ENCODE peak calls at places on chromosomes 3 and 15, in seven cellular contexts. L is thoracic aorta, H is mucosa of descending colon, A is MM.1S, F is tibial nerve, R is A549, P is GM12865. G is an unnamed sample.

GRCh38 chr3:49276475-49277356 is at the start of gene C3orf62:
- DNase-seq in L (peak), P (peak), A (peak), H (peak), F (peak), R (peak), G (no peak)

GRCh38 chr3:14434105-14434504 is 31.7 kb downstream of the SLC6A6 start:
- DNase-seq in A (no peak), F (no peak), R (no peak), L (no peak), P (no peak), H (no peak), G (no peak)

GRCh38 chr3:9384141-9384828 is 13.1 kb upstream of the SETD5 start:
- DNase-seq in R (no peak), P (no peak), F (no peak), H (no peak), A (no peak), L (no peak), G (no peak)

GRCh38 chr3:33008282-33008681 is 56.8 kb downstream of the CCR4 start:
- DNase-seq in F (no peak), A (no peak), H (no peak), P (no peak), L (no peak), R (no peak), G (no peak)

GRCh38 chr3:38960953-38961622 is 90.7 kb downstream of the SCN11A start:
- DNase-seq in A (peak), P (peak), R (peak), F (peak), H (peak), L (no peak), G (peak)

GRCh38 chr15:85733415-85733814 is 61.3 kb downstream of the KLHL25 start:
- DNase-seq in P (no peak), F (no peak), L (no peak), A (no peak), R (no peak), H (no peak), G (no peak)

GRCh38 chr3:68424796-68425460 is 507.4 kb downstream of the TAFA4 start:
- DNase-seq in A (no peak), R (no peak), L (no peak), H (no peak), F (no peak), P (no peak), G (no peak)

GRCh38 chr3:98884675-98885371 is 16.7 kb downstream of the DCBLD2 start:
- DNase-seq in R (no peak), F (no peak), H (no peak), L (no peak), P (no peak), A (no peak), G (no peak)

GRCh38 chr15:91142097-91142744 is 42.2 kb downstream of the SV2B start:
- DNase-seq in H (no peak), F (no peak), L (no peak), R (peak), P (peak), A (peak), G (no peak)

GRCh38 chr3:169146112-169146665 is 517.3 kb downstream of the MECOM start:
- DNase-seq in P (no peak), F (no peak), L (peak), H (peak), A (no peak), R (peak), G (no peak)
- H3K4me3 ChIP-seq in P (no peak), F (peak), L (peak), H (peak), A (no peak), R (peak), G (peak)

DNA sequence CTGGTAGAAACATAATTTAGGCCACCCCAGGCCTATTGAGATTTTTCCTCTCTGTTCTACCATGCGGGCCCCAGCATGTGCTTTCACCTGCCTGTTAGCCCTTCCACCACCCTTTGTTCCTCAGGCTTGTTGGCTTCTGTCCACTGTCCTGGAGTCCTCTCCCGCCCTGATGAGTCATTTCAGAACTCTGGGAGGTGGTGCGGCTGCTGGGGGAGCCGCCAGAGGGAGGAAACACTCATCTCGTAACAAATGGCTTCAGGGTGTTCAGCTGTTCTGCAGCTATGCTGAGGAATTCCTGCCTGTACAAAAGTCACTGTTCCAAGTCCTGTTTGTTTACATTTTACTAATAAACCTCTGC is 36.3 kb downstream of the LRTM1 start:
- DNase-seq in F (peak), L (peak), A (no peak), P (peak), H (peak), R (peak), G (peak)
- TF ChIP-seq CTCF in F (peak), L (no peak), A (no peak), P (no peak), H (peak), R (peak), G (peak)

DNA sequence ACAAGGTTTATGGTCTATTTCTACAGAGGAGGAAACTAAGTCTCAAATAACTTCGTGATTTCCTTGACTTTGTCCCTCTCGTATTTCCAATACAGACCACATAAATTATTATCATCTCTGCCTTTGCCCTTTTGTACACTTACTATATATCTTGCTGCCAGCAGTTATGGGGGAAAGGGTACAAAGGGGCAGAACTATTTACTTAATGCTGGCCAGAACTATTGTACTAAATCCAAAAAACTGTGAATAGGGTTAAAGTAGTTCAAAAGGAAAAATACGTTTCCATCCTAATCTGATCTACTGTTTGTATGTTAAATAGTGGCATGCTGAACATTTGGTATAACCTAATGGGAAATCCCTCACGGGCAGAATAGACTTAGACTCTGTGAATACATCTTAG is 537.3 kb upstream of the SEMA6D start:
- DNase-seq in F (no peak), P (no peak), L (no peak), A (no peak), R (no peak), H (no peak), G (no peak)
- H3K4me3 ChIP-seq in F (no peak), P (no peak), L (no peak), A (no peak), R (no peak), H (no peak), G (no peak)

GRCh38 chr3:160447544-160447943 is 2.0 kb downstream of the TRIM59 start:
- DNase-seq in P (no peak), F (no peak), L (no peak), A (no peak), H (no peak), R (no peak), G (no peak)

GRCh38 chr3:160449660-160450598 is at the start of gene TRIM59:
- DNase-seq in P (peak), R (peak), H (peak), L (peak), F (peak), A (peak), G (peak)

GRCh38 chr3:160448845-160449659 is 534 bp downstream of the TRIM59 start:
- DNase-seq in P (peak), H (no peak), F (no peak), L (no peak), A (peak), R (no peak), G (no peak)

GRCh38 chr3:160451602-160452001 is 2.0 kb upstream of the TRIM59 start:
- DNase-seq in L (no peak), F (no peak), R (no peak), P (no peak), A (no peak), H (no peak), G (peak)

GRCh38 chr3:160450846-160451245 is 1.3 kb upstream of the TRIM59 start:
- DNase-seq in L (no peak), R (no peak), H (no peak), P (no peak), F (no peak), A (no peak), G (peak)
- TF ChIP-seq CTCF in L (no peak), R (no peak), H (no peak), P (no peak), F (no peak), A (no peak), G (no peak)

GRCh38 chr3:62318365-62318751 is 55.0 kb downstream of the FEZF2 start:
- DNase-seq in F (no peak), A (no peak), P (peak), H (no peak), R (no peak), L (no peak), G (no peak)
- H3K4me3 ChIP-seq in F (peak), A (no peak), P (peak), H (no peak), R (peak), L (peak), G (peak)

GRCh38 chr15:83657549-83657948 is 3.6 kb downstream of the ADAMTSL3 start:
- DNase-seq in L (no peak), P (peak), H (no peak), F (no peak), A (no peak), R (no peak), G (no peak)
- TF ChIP-seq CTCF in L (peak), P (peak), H (no peak), F (no peak), A (no peak), R (peak), G (peak)

GRCh38 chr15:74511583-74511982 is 29.4 kb upstream of the ARID3B start:
- DNase-seq in P (no peak), F (no peak), R (no peak), A (no peak), L (no peak), H (no peak), G (no peak)
- H3K4me3 ChIP-seq in P (no peak), F (no peak), R (no peak), A (peak), L (no peak), H (no peak), G (no peak)

GRCh38 chr3:187971629-187972028 is 182.3 kb upstream of the LPP start:
- DNase-seq in R (no peak), P (no peak), A (no peak), H (no peak), F (no peak), L (no peak), G (no peak)
- TF ChIP-seq CTCF in R (no peak), P (no peak), A (no peak), H (no peak), F (no peak), L (no peak), G (no peak)